ENCODE peak calls at places on chromosome 21, in nine cellular contexts. J is ACHN; A is caudate nucleus; K is OCI-LY7; N is putamen; V is KBM-7; H is DMS153; O is activated naive CD4-positive, alpha-beta T cell treated with anti-CD3 and anti-CD28 coated beads for 36 hours; S is CD8-positive, alpha-beta T cell. U is an unnamed sample.

GRCh38 chr21:18725653-18726052 is 322.1 kb upstream of the TMPRSS15 start:
- DNase-seq in V (no peak), J (peak), N (no peak), A (no peak), S (no peak), O (no peak), K (no peak), H (no peak), U (no peak)

GRCh38 chr21:42120056-42120903 is 49.2 kb downstream of the UMODL1 start:
- DNase-seq in N (peak), O (no peak), H (peak), S (no peak), K (peak), V (no peak), A (peak), J (no peak), U (no peak)

GRCh38 chr21:42654179-42654912 is 925 bp downstream of the PDE9A start:
- DNase-seq in N (no peak), K (peak), S (no peak), J (no peak), O (peak), A (peak), H (no peak), V (peak), U (no peak)

GRCh38 chr21:36429672-36430546 is 44.7 kb downstream of the CHAF1B start:
- DNase-seq in O (peak), H (peak), N (no peak), K (no peak), A (no peak), V (peak), J (peak), S (peak), U (no peak)

GRCh38 chr21:44267655-44268142 is 6.0 kb upstream of the DNMT3L start:
- DNase-seq in V (peak), A (no peak), O (peak), K (peak), J (no peak), N (no peak), S (peak), H (no peak), U (no peak)

GRCh38 chr21:34128124-34128523 is 54.7 kb downstream of the MRPS6 start:
- DNase-seq in H (no peak), A (no peak), V (no peak), J (no peak), O (no peak), K (no peak), S (no peak), N (no peak), U (no peak)

GRCh38 chr21:36005018-36005417 is 55.3 kb downstream of the SETD4 start:
- DNase-seq in S (no peak), A (no peak), O (no peak), N (no peak), K (no peak), H (peak), V (peak), J (peak), U (no peak)

GRCh38 chr21:43287111-43287973 is 118.5 kb downstream of the CRYAA start:
- DNase-seq in K (no peak), H (peak), A (no peak), J (no peak), S (no peak), N (no peak), V (no peak), O (peak), U (no peak)

GRCh38 chr21:36097427-36098230 is 27.8 kb downstream of the CBR1 start:
- DNase-seq in O (no peak), S (no peak), A (no peak), H (no peak), N (no peak), V (peak), K (no peak), J (peak), U (no peak)

GRCh38 chr21:27314096-27314495 is 347.2 kb upstream of the ADAMTS5 start:
- DNase-seq in O (no peak), K (no peak), H (no peak), V (no peak), A (no peak), N (no peak), S (no peak), J (no peak), U (no peak)

GRCh38 chr21:32572574-32573420 is 12.5 kb downstream of the TCP10L start:
- DNase-seq in S (no peak), N (no peak), H (peak), O (no peak), J (no peak), A (no peak), K (peak), V (no peak), U (no peak)

GRCh38 chr21:43988506-43989230 is 23.4 kb upstream of the TRAPPC10 start:
- DNase-seq in K (no peak), A (no peak), O (no peak), J (no peak), N (no peak), H (no peak), V (no peak), S (no peak), U (no peak)